ENCODE peak calls at places on chromosomes 4 and X, in five cellular contexts. H, T, B, D and F are unnamed samples. For H3K4me1, the result is how much of the 10 kb centered on the place peaks cover.

GRCh38 chr4:157804169-157804543 is 368.7 kb downstream of the GASK1B start:
- DNase-seq in B (no peak), H (no peak), D (no peak), T (no peak), F (no peak)

GRCh38 chrX:39966186-39966585 is 131.6 kb downstream of the BCOR start:
- DNase-seq in B (no peak), T (no peak), H (no peak), D (no peak), F (no peak)

GRCh38 chr4:69823481-69824186 is 36.3 kb downstream of the SULT1E1 start:
- DNase-seq in D (peak), H (peak), B (no peak), T (no peak), F (no peak)

GRCh38 chr4:72701987-72702819 is 133.2 kb upstream of the ADAMTS3 start:
- DNase-seq in B (no peak), T (no peak), D (peak), H (no peak), F (no peak)

GRCh38 chr4:118842055-118842454 is 6.1 kb upstream of the SEC24D start:
- DNase-seq in H (no peak), T (no peak), B (no peak), D (peak), F (no peak)

GRCh38 chr4:41428941-41429669 is 108.9 kb upstream of the LIMCH1 start:
- DNase-seq in B (no peak), T (no peak), H (no peak), D (no peak), F (no peak)

GRCh38 chr4:116099596-116099995 is 985.8 kb downstream of the TRAM1L1 start:
- DNase-seq in B (no peak), D (no peak), T (no peak), H (no peak), F (no peak)

GRCh38 chr4:92334716-92335350 is 31.1 kb downstream of the GRID2 start:
- DNase-seq in T (peak), H (no peak), D (no peak), B (no peak), F (no peak)

GRCh38 chr4:76569695-76570094 is 134.7 kb downstream of the SHROOM3 start:
- DNase-seq in D (no peak), B (no peak), H (no peak), T (no peak), F (no peak)

GRCh38 chr4:148052448-148052847 is 320.6 kb downstream of the ARHGAP10 start:
- DNase-seq in D (no peak), B (no peak), T (no peak), H (no peak), F (no peak)

GRCh38 chrX:128676651-128677050 is 624.4 kb upstream of the ACTRT1 start:
- DNase-seq in D (no peak), H (no peak), B (no peak), T (no peak), F (no peak)

GRCh38 chrX:69523314-69523713 is 19.2 kb downstream of the NALF2 start:
- DNase-seq in H (no peak), B (no peak), D (no peak), T (peak), F (no peak)

GRCh38 chr4:37749398-37749988 is 63.3 kb upstream of the RELL1 start:
- DNase-seq in D (no peak), H (no peak), B (no peak), T (no peak), F (no peak)

GRCh38 chr4:158003212-158003611 is 169.6 kb downstream of the GASK1B start:
- DNase-seq in D (no peak), B (no peak), T (no peak), H (no peak), F (no peak)

GRCh38 chr4:73068496-73069337 is 799 bp downstream of the COX18 start:
- DNase-seq in B (no peak), H (no peak), D (peak), T (no peak), F (peak)

GRCh38 chrX:2677764-2678163 is 13.3 kb upstream of the CD99 start:
- DNase-seq in T (peak), H (peak), B (peak), D (peak), F (no peak)

GRCh38 chr4:184330008-184330400 is 112.3 kb upstream of the ENPP6 start:
- DNase-seq in D (no peak), T (no peak), H (peak), B (no peak), F (no peak)

GRCh38 chr4:137310593-137311490 is 221.5 kb downstream of the PCDH18 start:
- DNase-seq in B (no peak), T (no peak), D (no peak), H (no peak), F (no peak)

GRCh38 chrX:115561605-115562491 is 874 bp downstream of the PLS3 start:
- DNase-seq in H (peak), D (peak), T (peak), B (peak), F (no peak)

GRCh38 chrX:25021132-25021498 is 5.3 kb upstream of the ARX start:
- DNase-seq in D (no peak), T (no peak), B (no peak), H (no peak), F (no peak)
- TF ChIP-seq CTCF in D (no peak), T (no peak), B (no peak), H (no peak), F (no peak)

GRCh38 chr4:988726-989721 is 2.2 kb downstream of the IDUA start:
- DNase-seq in B (no peak), H (no peak), D (no peak), T (no peak), F (no peak)
- H3K4me1 ChIP-seq in B (under half), H (under half), D (under half), T (under half), F (under half)

GRCh38 chrX:57121162-57121741 is at the start of gene SPIN2B:
- DNase-seq in H (peak), D (peak), T (peak), B (peak), F (peak)
- TF ChIP-seq CTCF in H (peak), D (no peak), T (no peak), B (no peak), F (no peak)

DNA sequence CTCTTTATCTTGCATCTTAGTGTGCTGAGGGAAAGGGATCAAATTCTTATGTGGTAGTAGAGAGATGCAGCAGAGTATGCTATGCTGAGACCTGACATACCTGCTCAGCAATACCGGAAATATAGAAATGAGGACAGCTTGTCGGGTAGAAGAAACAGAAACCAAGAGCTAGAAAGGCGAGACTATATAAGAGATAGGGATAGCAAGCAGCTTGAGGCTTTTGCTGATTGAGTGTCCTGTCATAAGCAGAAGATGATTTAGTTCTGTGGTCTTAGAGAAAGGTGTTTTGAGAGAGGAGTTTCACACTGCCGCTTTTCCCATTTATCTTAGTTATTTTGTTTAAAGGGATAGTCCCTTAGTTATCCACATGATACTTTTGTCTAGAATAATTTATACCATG is 31.7 kb downstream of the USP9X start:
- DNase-seq in B (no peak), H (no peak), D (no peak), T (no peak), F (no peak)
- H3K4me1 ChIP-seq in B (under half), H (under half), D (under half), T (under half), F (under half)

GRCh38 chr4:143207555-143207954 is 22.8 kb downstream of the USP38 start:
- DNase-seq in B (no peak), H (no peak), D (peak), T (no peak), F (no peak)

GRCh38 chr4:143203577-143203976 is 18.9 kb downstream of the USP38 start:
- DNase-seq in D (no peak), B (no peak), T (no peak), H (no peak), F (no peak)

GRCh38 chr4:143199503-143199902 is 14.8 kb downstream of the USP38 start:
- DNase-seq in T (no peak), D (no peak), H (no peak), B (no peak), F (no peak)

DNA sequence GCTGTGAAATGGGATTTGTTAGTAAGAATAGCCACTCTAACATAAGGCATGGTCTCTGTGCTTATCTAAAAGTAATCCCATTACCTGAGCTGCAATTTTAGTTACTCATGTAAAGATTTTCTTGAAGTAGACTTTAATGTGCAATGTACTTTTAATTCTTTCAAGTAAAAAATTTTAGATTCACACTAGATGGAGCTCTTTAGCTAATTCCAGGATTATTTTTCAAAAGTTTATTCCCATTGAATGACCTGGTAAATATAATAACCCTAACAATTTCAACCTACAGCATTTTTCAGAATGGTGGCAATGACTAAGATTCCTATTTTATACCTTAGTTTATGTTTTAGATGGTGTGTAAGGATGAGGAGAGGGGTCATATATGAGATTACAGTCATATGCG is 18.1 kb downstream of the USP38 start:
- DNase-seq in B (no peak), T (no peak), D (peak), H (no peak), F (no peak)
- TF ChIP-seq CTCF in B (peak), T (peak), D (no peak), H (peak), F (no peak)

GRCh38 chr4:153112071-153112460 is 92.2 kb upstream of the TRIM2 start:
- DNase-seq in T (no peak), H (no peak), D (no peak), B (no peak), F (no peak)
- H3K4me1 ChIP-seq in T (under half), H (under half), D (under half), B (under half), F (half or more)